ENCODE peak calls at places on chromosomes 12 and 14, in seven cellular contexts. P, S, N, U, M, A and R are unnamed samples. For H3K9me3, the result is how much of the 10 kb centered on the place peaks cover.

GRCh38 chr12:77494306-77494705 is 336.4 kb upstream of the NAV3 start:
- DNase-seq in M (no peak), N (no peak), A (no peak), P (no peak), U (no peak), S (no peak), R (no peak)

GRCh38 chr12:87848248-87848868 is 180.8 kb downstream of the C12orf50 start:
- DNase-seq in U (peak), N (no peak), S (peak), P (no peak), M (no peak), A (no peak), R (peak)

GRCh38 chr14:88232783-88233182 is 90.3 kb downstream of the KCNK10 start:
- DNase-seq in P (no peak), A (no peak), N (no peak), M (no peak), S (no peak), U (no peak), R (no peak)

GRCh38 chr12:39426636-39427245 is 16.2 kb downstream of the KIF21A start:
- DNase-seq in A (no peak), M (no peak), P (no peak), N (no peak), S (no peak), U (no peak), R (no peak)

GRCh38 chr14:37585971-37586759 is 8.9 kb downstream of the FOXA1 start:
- DNase-seq in M (no peak), N (no peak), P (no peak), A (no peak), S (no peak), U (no peak), R (no peak)

GRCh38 chr14:70192915-70193314 is 4.2 kb upstream of the SLC8A3 start:
- DNase-seq in N (no peak), M (no peak), P (no peak), S (no peak), U (no peak), A (no peak), R (no peak)

GRCh38 chr14:57755018-57755521 is 110.8 kb downstream of the SLC35F4 start:
- DNase-seq in M (no peak), P (no peak), A (no peak), S (no peak), N (no peak), U (no peak), R (no peak)

GRCh38 chr14:73850940-73851339 is 691 bp upstream of the PTGR2 start:
- DNase-seq in S (peak), P (no peak), A (no peak), U (no peak), M (no peak), N (no peak), R (no peak)

GRCh38 chr12:107568718-107569117 is 116.9 kb upstream of the PWP1 start:
- DNase-seq in U (no peak), S (no peak), A (no peak), M (no peak), P (no peak), N (no peak), R (no peak)

GRCh38 chr14:22565391-22565945 is 23.6 kb downstream of the DAD1 start:
- DNase-seq in M (no peak), U (no peak), N (no peak), S (no peak), A (no peak), P (peak), R (no peak)

GRCh38 chr12:63826002-63826585 is 18.4 kb upstream of the SRGAP1 start:
- DNase-seq in S (peak), U (peak), N (no peak), M (no peak), P (no peak), A (no peak), R (no peak)

GRCh38 chr12:21827135-21827534 is 52.6 kb upstream of the KCNJ8 start:
- DNase-seq in U (no peak), S (no peak), M (no peak), A (no peak), P (no peak), N (no peak), R (no peak)

GRCh38 chr14:72726444-72726843 is 167.5 kb downstream of the DPF3 start:
- DNase-seq in P (no peak), S (no peak), N (no peak), M (no peak), U (no peak), A (no peak), R (no peak)

GRCh38 chr14:95562892-95563685 is 28.2 kb downstream of the GLRX5 start:
- DNase-seq in M (no peak), N (no peak), A (no peak), S (peak), U (no peak), P (no peak), R (no peak)

GRCh38 chr12:19998968-19999792 is 369.2 kb upstream of the PDE3A start:
- DNase-seq in U (peak), N (no peak), M (no peak), P (no peak), A (no peak), S (peak), R (no peak)

GRCh38 chr14:94005324-94005723 is 8.2 kb downstream of the CCDC197 start:
- DNase-seq in M (no peak), U (no peak), P (no peak), N (no peak), S (no peak), A (no peak), R (no peak)

GRCh38 chr12:132137483-132138125 is 6.5 kb downstream of the DDX51 start:
- DNase-seq in A (no peak), S (no peak), N (no peak), M (peak), U (no peak), P (no peak), R (no peak)

GRCh38 chr14:90276627-90277367 is 20.4 kb downstream of the PSMC1 start:
- DNase-seq in N (no peak), S (no peak), U (no peak), P (no peak), A (no peak), M (no peak), R (no peak)

GRCh38 chr12:96241484-96242256 is 47.5 kb downstream of the ELK3 start:
- DNase-seq in P (peak), N (peak), U (no peak), A (no peak), S (peak), M (no peak), R (no peak)

GRCh38 chr12:130685250-130685649 is 30.8 kb downstream of the RIMBP2 start:
- DNase-seq in S (no peak), N (no peak), M (no peak), A (no peak), P (no peak), U (no peak), R (peak)

GRCh38 chr14:80358112-80358511 is 146.8 kb upstream of the DIO2 start:
- DNase-seq in A (no peak), S (no peak), U (no peak), M (no peak), N (no peak), P (no peak), R (no peak)

GRCh38 chr12:122282066-122282465 is 15.8 kb upstream of the VPS33A start:
- DNase-seq in S (peak), A (no peak), P (no peak), N (no peak), M (no peak), U (no peak), R (no peak)

GRCh38 chr12:107884769-107885694 is 110.5 kb downstream of the ASCL4 start:
- DNase-seq in M (no peak), A (no peak), N (peak), U (peak), P (peak), S (peak), R (peak)

GRCh38 chr12:84463756-84464495 is 448.7 kb downstream of the SLC6A15 start:
- DNase-seq in S (no peak), U (no peak), P (no peak), N (no peak), M (no peak), A (no peak), R (no peak)

GRCh38 chr14:22333408-22334274 is 255.4 kb downstream of the DAD1 start:
- DNase-seq in A (no peak), N (no peak), S (peak), U (peak), P (no peak), M (no peak), R (peak)

GRCh38 chr12:132185698-132186097 is 41.4 kb downstream of the NOC4L start:
- DNase-seq in N (no peak), P (no peak), A (peak), S (no peak), M (no peak), U (no peak), R (no peak)

GRCh38 chr12:11795910-11796459 is 146.5 kb downstream of the ETV6 start:
- DNase-seq in S (peak), U (no peak), N (no peak), A (no peak), M (no peak), P (no peak), R (no peak)

GRCh38 chr12:49296034-49296835 is 1.3 kb downstream of the PRPH start:
- DNase-seq in N (peak), U (peak), A (peak), S (no peak), M (no peak), P (peak), R (no peak)

GRCh38 chr14:97359391-97359790 is 562.2 kb downstream of the VRK1 start:
- DNase-seq in P (no peak), A (no peak), U (no peak), N (no peak), S (no peak), M (no peak), R (no peak)
- H3K4me3 ChIP-seq in P (no peak), A (no peak), U (no peak), N (no peak), S (no peak), M (no peak), R (no peak)

GRCh38 chr12:46524778-46525177 is 152.2 kb upstream of the SLC38A2 start:
- DNase-seq in M (no peak), S (peak), P (peak), A (peak), U (no peak), N (peak), R (no peak)

GRCh38 chr12:46522141-46522540 is 149.6 kb upstream of the SLC38A2 start:
- DNase-seq in A (no peak), P (no peak), S (no peak), U (no peak), M (no peak), N (no peak), R (no peak)

GRCh38 chr12:46526231-46526630 is 153.7 kb upstream of the SLC38A2 start:
- DNase-seq in U (no peak), S (no peak), M (no peak), A (no peak), P (no peak), N (no peak), R (no peak)

GRCh38 chr12:46523446-46523845 is 150.9 kb upstream of the SLC38A2 start:
- DNase-seq in S (no peak), A (no peak), N (no peak), P (no peak), M (no peak), U (peak), R (no peak)

DNA sequence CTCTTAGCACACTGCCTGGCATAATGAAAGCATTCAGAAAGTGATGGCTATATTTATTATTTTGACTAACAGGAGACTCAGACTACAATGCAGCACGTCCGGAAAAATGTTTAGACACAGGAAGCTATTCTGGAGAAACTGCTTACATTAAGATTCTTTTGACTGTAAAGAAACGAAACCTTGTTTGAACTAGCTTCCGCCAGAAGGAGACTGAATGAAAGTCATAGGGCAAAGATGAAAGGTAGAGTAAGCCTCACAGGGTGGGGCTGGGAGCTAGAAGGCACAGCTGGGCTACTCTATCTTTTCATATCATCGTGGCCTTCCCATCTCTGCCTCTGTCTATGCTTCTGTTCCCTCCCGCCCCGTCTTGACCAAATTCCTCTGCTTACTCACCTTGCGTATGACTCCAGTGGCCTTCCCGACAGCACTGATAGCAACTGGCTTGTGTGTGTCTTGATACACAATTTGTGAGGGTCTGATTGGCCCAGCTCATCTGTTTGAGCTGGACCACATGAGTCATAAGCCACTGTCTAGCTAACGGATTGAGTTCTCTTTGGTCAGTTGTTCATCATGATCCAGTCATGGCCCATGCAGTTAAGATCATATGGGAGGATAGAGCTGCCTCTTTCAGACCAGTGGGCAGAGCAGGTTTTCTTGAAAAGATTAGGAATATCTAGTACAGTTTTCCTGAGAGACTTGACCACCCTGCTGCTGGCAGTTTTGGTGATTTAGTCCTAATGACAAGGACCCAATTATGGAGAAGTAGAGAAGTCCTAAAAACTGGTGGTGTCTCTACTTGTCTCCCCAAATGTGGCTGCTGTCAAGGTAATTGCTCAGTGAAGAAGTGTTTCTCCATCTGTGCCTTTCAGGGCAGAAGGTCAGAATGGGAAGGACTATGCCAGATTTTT is 151.5 kb upstream of the SLC38A2 start:
- DNase-seq in A (no peak), U (peak), M (no peak), N (no peak), S (peak), P (no peak), R (no peak)
- TF ChIP-seq POLR2A in A (no peak), U (no peak), M (no peak), N (no peak), S (no peak), P (no peak), R (no peak)

GRCh38 chr12:57965766-57966165 is 24.4 kb downstream of the ATP23 start:
- DNase-seq in U (no peak), A (no peak), N (no peak), M (no peak), S (no peak), P (no peak), R (no peak)
- H3K9me3 ChIP-seq in U (under half), A (under half), N (under half), M (under half), S (under half), P (under half), R (under half)

GRCh38 chr12:47717443-47718193 is 7.7 kb downstream of the ENDOU start:
- DNase-seq in P (peak), N (peak), M (peak), A (peak), S (peak), U (peak), R (peak)
- H3K4me3 ChIP-seq in P (no peak), N (no peak), M (no peak), A (no peak), S (no peak), U (no peak), R (no peak)

DNA sequence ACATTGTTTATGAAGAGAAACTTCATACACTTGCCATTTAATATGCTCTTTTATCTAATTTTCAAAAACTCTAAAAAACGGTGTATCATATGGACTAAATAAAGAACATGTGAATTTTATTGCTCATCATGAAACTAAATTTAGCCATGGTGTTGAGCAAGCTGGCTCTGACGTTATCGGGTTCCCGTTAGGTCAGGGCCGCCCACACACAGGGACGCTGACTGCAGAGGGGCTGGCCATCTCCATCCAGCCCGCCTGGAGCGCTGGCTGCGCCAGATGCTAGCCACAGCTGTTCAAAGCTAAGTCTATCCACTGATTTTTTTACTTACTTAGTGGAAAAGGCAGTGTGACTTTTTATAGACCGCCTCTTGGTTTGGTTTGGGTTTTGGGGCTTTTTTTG is 36.5 kb upstream of the DYNC1H1 start:
- DNase-seq in M (no peak), S (no peak), A (peak), P (peak), N (peak), U (no peak), R (no peak)
- TF ChIP-seq POLR2A in M (no peak), S (no peak), A (no peak), P (no peak), N (no peak), U (no peak), R (no peak)